ENCODE peak calls at places on chromosomes 1 and 21, in four cellular contexts. G, E, K and M are unnamed samples.

GRCh38 chr1:204223129-204223860 is 9.5 kb upstream of the GOLT1A start:
- DNase-seq in G (no peak), E (no peak), K (no peak), M (no peak)

GRCh38 chr1:15012822-15013221 is 140.7 kb upstream of the TMEM51 start:
- DNase-seq in G (no peak), E (no peak), K (no peak), M (no peak)

GRCh38 chr1:164806531-164806930 is 247.5 kb downstream of the PBX1 start:
- DNase-seq in G (no peak), E (no peak), K (no peak), M (no peak)

GRCh38 chr1:87279201-87279860 is 49.3 kb upstream of the LMO4 start:
- DNase-seq in G (no peak), E (no peak), K (peak; percentile 81), M (no peak)

GRCh38 chr1:165566091-165566490 is 22.3 kb downstream of the LRRC52 start:
- DNase-seq in G (no peak), E (no peak), K (no peak), M (no peak)

GRCh38 chr1:245822997-245823396 is 668.2 kb downstream of the KIF26B start:
- DNase-seq in G (peak; percentile 90), E (no peak), K (peak; percentile 97), M (peak; percentile 77)

GRCh38 chr1:94926365-94926914 is 470 bp downstream of the CNN3 start:
- DNase-seq in G (peak; percentile 63), E (no peak), K (peak; percentile 43), M (peak; percentile 49)

GRCh38 chr1:65026235-65026634 is 59.9 kb upstream of the JAK1 start:
- DNase-seq in G (no peak), E (no peak), K (peak; percentile 46), M (no peak)

GRCh38 chr1:208059328-208060017 is 148.5 kb upstream of the CD34 start:
- DNase-seq in G (no peak), E (no peak), K (no peak), M (no peak)

GRCh38 chr1:40948741-40949528 is 30.6 kb upstream of the CTPS1 start:
- DNase-seq in G (peak; percentile 80), E (peak; percentile 52), K (peak; percentile 83), M (peak; percentile 82)

GRCh38 chr1:54299037-54299436 is 99.1 kb downstream of the MRPL37 start:
- DNase-seq in G (no peak), E (no peak), K (no peak), M (no peak)

GRCh38 chr1:243407284-243408018 is 151.6 kb downstream of the SDCCAG8 start:
- DNase-seq in G (peak; percentile 53), E (no peak), K (peak; percentile 50), M (peak; percentile 51)

GRCh38 chr1:154812911-154813816 is 56.9 kb downstream of the KCNN3 start:
- DNase-seq in G (peak; percentile 17), E (no peak), K (peak; percentile 17), M (peak; percentile 77)

GRCh38 chr1:243268284-243268653 is 12.4 kb downstream of the SDCCAG8 start:
- DNase-seq in G (peak; percentile 82), E (no peak), K (peak; percentile 92), M (peak; percentile 91)

GRCh38 chr1:26677306-26678115 is 18.3 kb upstream of the ARID1A start:
- DNase-seq in G (peak; percentile 76), E (peak; percentile 89), K (peak; percentile 75), M (no peak)

GRCh38 chr1:247184254-247184653 is 12.4 kb upstream of the ZNF124 start:
- DNase-seq in G (no peak), E (no peak), K (no peak), M (no peak)

GRCh38 chr1:205048382-205048781 is 5.4 kb downstream of the CNTN2 start:
- DNase-seq in G (no peak), E (no peak), K (no peak), M (no peak)

GRCh38 chr21:45641480-45642035 is 2.0 kb upstream of the PCBP3 start:
- DNase-seq in G (no peak), E (no peak), K (no peak), M (no peak)

GRCh38 chr1:53949651-53950050 is 3.5 kb downstream of the LRRC42 start:
- DNase-seq in G (no peak), E (no peak), K (no peak), M (no peak)

GRCh38 chr1:42195841-42196240 is 31.3 kb upstream of the GUCA2A start:
- DNase-seq in G (no peak), E (no peak), K (no peak), M (peak; percentile 62)

GRCh38 chr1:37143818-37144217 is 109.5 kb upstream of the GRIK3 start:
- DNase-seq in G (no peak), E (no peak), K (no peak), M (no peak)

GRCh38 chr1:199821029-199821779 is 206.3 kb upstream of the NR5A2 start:
- DNase-seq in G (no peak), E (no peak), K (no peak), M (no peak)

GRCh38 chr1:26524181-26524580 is 5.4 kb upstream of the RPS6KA1 start:
- DNase-seq in G (no peak), E (no peak), K (no peak), M (peak; percentile 84)

GRCh38 chr1:209435654-209436566 is 147.6 kb upstream of the CAMK1G start:
- DNase-seq in G (peak; percentile 75), E (peak; percentile 51), K (peak; percentile 82), M (peak; percentile 83)

GRCh38 chr1:163824490-163824889 is 502.7 kb downstream of the NUF2 start:
- DNase-seq in G (no peak), E (no peak), K (no peak), M (no peak)

GRCh38 chr1:37362569-37362968 is 111.8 kb upstream of the ZC3H12A start:
- DNase-seq in G (no peak), E (no peak), K (no peak), M (no peak)

GRCh38 chr1:203320546-203321272 is 15.4 kb downstream of the BTG2 start:
- DNase-seq in G (no peak), E (peak; percentile 95), K (peak; percentile 51), M (no peak)

GRCh38 chr1:91406773-91407389 is 2.2 kb upstream of the HFM1 start:
- DNase-seq in G (no peak), E (peak; percentile 6), K (peak; percentile 27), M (no peak)
- TF ChIP-seq CTCF in G (peak; percentile 38), E (peak; percentile 1), K (peak; percentile 57), M (peak; percentile 48)

DNA sequence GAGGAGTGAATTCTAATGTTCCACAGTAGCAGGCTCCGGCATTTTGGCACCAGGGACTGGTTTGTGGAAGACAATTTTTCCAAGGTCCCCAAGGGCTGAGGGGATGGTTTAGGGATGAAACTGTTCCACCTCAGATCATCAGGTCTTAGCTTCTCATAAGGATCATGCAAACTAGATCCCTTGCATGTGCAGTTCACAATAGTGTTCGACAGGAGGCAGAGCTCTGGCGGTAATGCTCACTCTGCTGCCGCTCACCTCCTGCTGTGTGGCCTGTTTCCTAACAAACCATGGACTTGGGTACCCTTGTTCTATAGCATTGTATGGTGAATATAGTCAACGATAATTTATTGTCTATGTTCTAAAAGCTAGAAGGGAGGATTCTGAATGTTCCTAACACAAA is 16.6 kb downstream of the CRNN start:
- DNase-seq in G (no peak), E (no peak), K (peak; percentile 6), M (no peak)
- TF ChIP-seq CTCF in G (no peak), E (no peak), K (no peak), M (peak; percentile 20)

GRCh38 chr21:15617968-15618367 is 111.8 kb upstream of the USP25 start:
- DNase-seq in G (peak; percentile 72), E (no peak), K (peak; percentile 67), M (peak; percentile 51)
- TF ChIP-seq CTCF in G (no peak), E (no peak), K (no peak), M (no peak)

DNA sequence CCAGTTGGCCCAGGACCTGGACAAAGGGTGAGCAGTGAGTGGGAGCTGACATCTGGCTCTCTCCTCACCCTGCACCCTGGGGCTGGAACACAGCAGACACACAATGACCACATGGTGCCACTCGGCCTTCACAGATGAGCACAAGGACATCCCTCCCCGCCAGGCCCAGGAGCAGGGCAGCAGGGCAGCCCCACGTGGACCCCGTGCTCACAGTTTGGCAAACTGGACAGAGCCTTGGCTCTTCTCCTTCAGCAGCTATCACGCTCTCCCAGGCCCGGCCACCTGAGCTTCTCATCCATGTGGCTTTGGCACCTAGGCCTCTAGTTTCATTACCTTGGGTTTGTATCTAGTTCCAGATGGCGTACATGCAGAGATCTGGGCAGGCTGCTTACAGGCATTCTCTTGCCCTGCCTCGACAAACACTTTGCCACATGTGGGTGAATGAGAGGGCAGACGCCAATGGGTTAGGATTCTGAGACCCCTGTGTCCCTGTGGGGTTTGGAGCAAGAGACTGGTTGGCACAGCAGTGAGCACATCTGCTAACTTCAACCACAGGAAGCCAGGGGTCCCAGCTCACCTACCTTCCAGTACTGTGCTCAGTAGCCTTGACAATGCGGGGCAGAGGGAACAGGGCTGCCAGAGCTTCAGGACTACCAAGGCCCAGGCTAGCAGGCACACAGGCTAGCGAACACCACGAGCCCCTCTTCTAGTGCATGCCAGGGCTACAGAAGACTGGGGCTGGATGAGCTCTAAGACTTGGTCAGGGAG is 3.4 kb upstream of the PTPRF start:
- DNase-seq in G (no peak), E (no peak), K (no peak), M (no peak)
- TF ChIP-seq CTCF in G (no peak), E (no peak), K (no peak), M (no peak)

GRCh38 chr1:100137602-100138001 is 4.6 kb downstream of the TRMT13 start:
- DNase-seq in G (no peak), E (no peak), K (no peak), M (no peak)

GRCh38 chr1:100130552-100131077 is 2.1 kb downstream of the SASS6 start:
- DNase-seq in G (no peak), E (peak; percentile 60), K (peak; percentile 46), M (no peak)

GRCh38 chr1:100131623-100132022 is 1.1 kb downstream of the SASS6 start:
- DNase-seq in G (no peak), E (no peak), K (no peak), M (no peak)

GRCh38 chr1:100134872-100135271 is 1.9 kb downstream of the TRMT13 start:
- DNase-seq in G (no peak), E (peak; percentile 9), K (peak; percentile 7), M (no peak)

GRCh38 chr1:100132566-100133477 is at the start of the genes SASS6 and TRMT13:
- DNase-seq in G (peak; percentile 99), E (peak; percentile 98), K (peak; percentile 98), M (peak; percentile 94)
- TF ChIP-seq CTCF in G (no peak), E (no peak), K (no peak), M (no peak)

GRCh38 chr1:46530791-46531409 is 20.5 kb downstream of the KNCN start:
- DNase-seq in G (no peak), E (no peak), K (no peak), M (no peak)
- TF ChIP-seq CTCF in G (no peak), E (no peak), K (peak; percentile 7), M (peak; percentile 54)

GRCh38 chr1:99326215-99326949 is 62.1 kb downstream of the PLPPR4 start:
- DNase-seq in G (no peak), E (no peak), K (peak; percentile 3), M (no peak)
- TF ChIP-seq CTCF in G (peak; percentile 42), E (peak; percentile 30), K (peak; percentile 44), M (peak; percentile 52)

GRCh38 chr1:116762781-116763115 is 8.5 kb downstream of the CD2 start:
- DNase-seq in G (no peak), E (peak; percentile 63), K (no peak), M (no peak)

GRCh38 chr1:116764906-116765862 is 11.0 kb downstream of the CD2 start:
- DNase-seq in G (no peak), E (no peak), K (no peak), M (no peak)

GRCh38 chr1:116763116-116763786 is 9.0 kb downstream of the CD2 start:
- DNase-seq in G (peak; percentile 75), E (peak; percentile 68), K (peak; percentile 29), M (no peak)

GRCh38 chr1:116764466-116764896 is 10.3 kb downstream of the CD2 start:
- DNase-seq in G (no peak), E (peak; percentile 89), K (no peak), M (no peak)

GRCh38 chr1:116763787-116764465 is 9.7 kb downstream of the CD2 start:
- DNase-seq in G (no peak), E (peak; percentile 66), K (peak; percentile 30), M (no peak)
- TF ChIP-seq CTCF in G (peak; percentile 62), E (peak; percentile 51), K (peak; percentile 53), M (peak; percentile 59)